ENCODE peak calls at places on chromosomes 13 and 19, in ten cellular contexts. S is hippocampal formation, H is Ammon's horn, K is endothelial cell, D is cardiac fibroblast, L is heart right ventricle, T is NCI-H460, X is neuronal stem cell, W is right cardiac atrium, G is thoracic aorta. I is an unnamed sample.

GRCh38 chr13:23579886-23580706 is 9.9 kb downstream of the TNFRSF19 start:
- DNase-seq in S (no peak), H (no peak), K (peak), D (peak), L (no peak), T (no peak), X (no peak), W (no peak), G (no peak), I (peak)

GRCh38 chr19:36051236-36051635 is 2.8 kb downstream of the THAP8 start:
- DNase-seq in S (no peak), H (no peak), K (peak), D (no peak), L (no peak), T (no peak), X (no peak), W (no peak), G (no peak), I (no peak)

GRCh38 chr13:51999525-51999924 is 11.7 kb downstream of the ATP7B start:
- DNase-seq in S (no peak), H (peak), K (no peak), D (no peak), L (peak), T (no peak), X (no peak), W (peak), G (no peak), I (peak)

GRCh38 chr13:44967656-44968451 is 21.4 kb downstream of the NUFIP1 start:
- DNase-seq in S (no peak), H (no peak), K (no peak), D (peak), L (no peak), T (no peak), X (no peak), W (no peak), G (no peak), I (peak)

GRCh38 chr13:33146843-33147611 is 130.8 kb downstream of the KL start:
- DNase-seq in S (no peak), H (no peak), K (no peak), D (no peak), L (no peak), T (no peak), X (no peak), W (no peak), G (no peak), I (no peak)

GRCh38 chr13:41916173-41916954 is 44.5 kb downstream of the VWA8 start:
- DNase-seq in S (no peak), H (no peak), K (no peak), D (peak), L (no peak), T (peak), X (no peak), W (no peak), G (no peak), I (peak)

GRCh38 chr13:72144625-72145024 is 277.6 kb upstream of the DACH1 start:
- DNase-seq in S (no peak), H (no peak), K (no peak), D (peak), L (no peak), T (no peak), X (no peak), W (no peak), G (no peak), I (no peak)

GRCh38 chr19:55087542-55087935 is 11.9 kb downstream of the EPS8L1 start:
- DNase-seq in S (no peak), H (no peak), K (no peak), D (peak), L (no peak), T (no peak), X (no peak), W (no peak), G (no peak), I (no peak)

GRCh38 chr13:27228131-27228530 is 23.2 kb upstream of the RPL21 start:
- DNase-seq in S (no peak), H (no peak), K (no peak), D (no peak), L (no peak), T (no peak), X (no peak), W (no peak), G (no peak), I (no peak)

GRCh38 chr19:12789904-12790619 is 1.2 kb upstream of the JUNB start:
- DNase-seq in S (peak), H (peak), K (peak), D (peak), L (peak), T (peak), X (peak), W (peak), G (peak), I (peak)

GRCh38 chr19:3968556-3969434 is 2.1 kb downstream of the DAPK3 start:
- DNase-seq in S (no peak), H (peak), K (peak), D (peak), L (peak), T (peak), X (peak), W (peak), G (peak), I (peak)

GRCh38 chr19:38707512-38708114 is 36.7 kb downstream of the CAPN12 start:
- DNase-seq in S (no peak), H (peak), K (no peak), D (peak), L (peak), T (no peak), X (no peak), W (peak), G (no peak), I (no peak)

GRCh38 chr19:778910-779653 is 18.2 kb upstream of the PTBP1 start:
- DNase-seq in S (no peak), H (no peak), K (peak), D (peak), L (no peak), T (peak), X (no peak), W (peak), G (no peak), I (no peak)

GRCh38 chr13:91346062-91346461 is 1.4 kb upstream of the MIR17HG start:
- DNase-seq in S (no peak), H (no peak), K (no peak), D (no peak), L (no peak), T (no peak), X (no peak), W (no peak), G (no peak), I (no peak)

GRCh38 chr13:104954210-104954609 is 1581.3 kb downstream of the EFNB2 start:
- DNase-seq in S (no peak), H (no peak), K (no peak), D (peak), L (no peak), T (peak), X (no peak), W (no peak), G (no peak), I (peak)

GRCh38 chr19:49447485-49448431 is 3.9 kb downstream of the PIH1D1 start:
- DNase-seq in S (no peak), H (no peak), K (no peak), D (no peak), L (peak), T (no peak), X (no peak), W (peak), G (no peak), I (no peak)

GRCh38 chr13:44763604-44764311 is 187.6 kb upstream of the TSC22D1 start:
- DNase-seq in S (no peak), H (peak), K (no peak), D (no peak), L (peak), T (no peak), X (no peak), W (no peak), G (no peak), I (peak)

GRCh38 chr19:19873381-19873780 is 7.7 kb downstream of the ZNF253 start:
- DNase-seq in S (no peak), H (no peak), K (no peak), D (peak), L (no peak), T (no peak), X (no peak), W (no peak), G (no peak), I (no peak)

GRCh38 chr13:112995395-112996091 is 26.5 kb downstream of the MCF2L start:
- DNase-seq in S (no peak), H (no peak), K (no peak), D (no peak), L (peak), T (no peak), X (no peak), W (no peak), G (no peak), I (peak)

GRCh38 chr13:89205856-89206255 is 1534.7 kb downstream of the SLITRK5 start:
- DNase-seq in S (no peak), H (no peak), K (no peak), D (no peak), L (no peak), T (no peak), X (no peak), W (no peak), G (no peak), I (peak)

GRCh38 chr13:101382086-101382485 is 34.2 kb downstream of the NALCN start:
- DNase-seq in S (no peak), H (no peak), K (no peak), D (no peak), L (no peak), T (no peak), X (no peak), W (no peak), G (no peak), I (no peak)

GRCh38 chr13:41802684-41803554 is 158.0 kb downstream of the VWA8 start:
- DNase-seq in S (no peak), H (no peak), K (no peak), D (peak), L (no peak), T (no peak), X (no peak), W (no peak), G (no peak), I (peak)

GRCh38 chr19:46107371-46107770 is 17.1 kb downstream of the IGFL3 start:
- DNase-seq in S (no peak), H (no peak), K (no peak), D (peak), L (no peak), T (no peak), X (no peak), W (no peak), G (no peak), I (peak)

GRCh38 chr13:109166807-109167206 is 537.4 kb downstream of the MYO16 start:
- DNase-seq in S (no peak), H (no peak), K (no peak), D (no peak), L (no peak), T (no peak), X (no peak), W (no peak), G (no peak), I (no peak)

GRCh38 chr19:17103177-17103576 is 27.6 kb downstream of the MYO9B start:
- DNase-seq in S (no peak), H (no peak), K (peak), D (peak), L (no peak), T (no peak), X (no peak), W (no peak), G (no peak), I (peak)